ENCODE peak calls at places on chromosomes 5 and 9, in seven cellular contexts. One of them, this sample, is unnamed.

GRCh38 chr5:102733534-102733933 is 21.6 kb upstream of the PAM start:
- DNase-seq in HCT116: no peak
- DNase-seq in mammary epithelial cell: no peak
- DNase-seq in IMR-90: no peak
- DNase-seq in SK-N-SH: no peak
- DNase-seq in GM23248: no peak
- DNase-seq in H1: no peak
- DNase-seq in this sample: no peak

GRCh38 chr5:106459541-106459940 is 1211.2 kb downstream of the EFNA5 start:
- DNase-seq in HCT116: no peak
- DNase-seq in mammary epithelial cell: no peak
- DNase-seq in IMR-90: no peak
- DNase-seq in SK-N-SH: no peak
- DNase-seq in GM23248: no peak
- DNase-seq in H1: no peak
- DNase-seq in this sample: peak

GRCh38 chr9:81562221-81563019 is 126.9 kb downstream of the TLE1 start:
- DNase-seq in HCT116: peak
- DNase-seq in mammary epithelial cell: peak
- DNase-seq in IMR-90: peak
- DNase-seq in SK-N-SH: no peak
- DNase-seq in GM23248: peak
- DNase-seq in H1: no peak
- DNase-seq in this sample: peak

GRCh38 chr9:133735894-133736293 is 2.3 kb downstream of the SARDH start:
- DNase-seq in HCT116: no peak
- DNase-seq in mammary epithelial cell: no peak
- DNase-seq in IMR-90: no peak
- DNase-seq in SK-N-SH: no peak
- DNase-seq in GM23248: no peak
- DNase-seq in H1: no peak
- DNase-seq in this sample: no peak

GRCh38 chr9:87787735-87788134 is 61.8 kb downstream of the CTSL start:
- DNase-seq in HCT116: no peak
- DNase-seq in mammary epithelial cell: no peak
- DNase-seq in IMR-90: no peak
- DNase-seq in SK-N-SH: no peak
- DNase-seq in GM23248: peak
- DNase-seq in H1: no peak
- DNase-seq in this sample: no peak

GRCh38 chr9:87498046-87498815 is 564 bp downstream of the DAPK1 start:
- DNase-seq in HCT116: no peak
- DNase-seq in mammary epithelial cell: peak
- DNase-seq in IMR-90: no peak
- DNase-seq in SK-N-SH: peak
- DNase-seq in GM23248: peak
- DNase-seq in H1: no peak
- DNase-seq in this sample: peak

GRCh38 chr5:113089653-113090335 is 113.2 kb downstream of the DCP2 start:
- DNase-seq in HCT116: no peak
- DNase-seq in mammary epithelial cell: no peak
- DNase-seq in IMR-90: peak
- DNase-seq in SK-N-SH: no peak
- DNase-seq in GM23248: peak
- DNase-seq in H1: no peak
- DNase-seq in this sample: peak

GRCh38 chr9:118609355-118610044 is 759.7 kb downstream of the BRINP1 start:
- DNase-seq in HCT116: no peak
- DNase-seq in mammary epithelial cell: peak
- DNase-seq in IMR-90: no peak
- DNase-seq in SK-N-SH: no peak
- DNase-seq in GM23248: peak
- DNase-seq in H1: no peak
- DNase-seq in this sample: no peak

GRCh38 chr9:110282023-110282766 is 25.9 kb upstream of the TXN start:
- DNase-seq in HCT116: no peak
- DNase-seq in mammary epithelial cell: no peak
- DNase-seq in IMR-90: no peak
- DNase-seq in SK-N-SH: no peak
- DNase-seq in GM23248: no peak
- DNase-seq in H1: no peak
- DNase-seq in this sample: no peak

GRCh38 chr5:175246242-175246891 is 197.6 kb downstream of the DRD1 start:
- DNase-seq in HCT116: peak
- DNase-seq in mammary epithelial cell: peak
- DNase-seq in IMR-90: peak
- DNase-seq in SK-N-SH: no peak
- DNase-seq in GM23248: peak
- DNase-seq in H1: peak
- DNase-seq in this sample: no peak

GRCh38 chr9:116288658-116289057 is 135.1 kb downstream of the PAPPA start:
- DNase-seq in HCT116: no peak
- DNase-seq in mammary epithelial cell: peak
- DNase-seq in IMR-90: peak
- DNase-seq in SK-N-SH: no peak
- DNase-seq in GM23248: peak
- DNase-seq in H1: no peak
- DNase-seq in this sample: no peak

GRCh38 chr9:83986765-83987401 is 6.3 kb downstream of the RMI1 start:
- DNase-seq in HCT116: peak
- DNase-seq in mammary epithelial cell: no peak
- DNase-seq in IMR-90: peak
- DNase-seq in SK-N-SH: no peak
- DNase-seq in GM23248: no peak
- DNase-seq in H1: no peak
- DNase-seq in this sample: no peak

GRCh38 chr9:134944351-134944802 is 26.7 kb upstream of the FCN1 start:
- DNase-seq in HCT116: no peak
- DNase-seq in mammary epithelial cell: no peak
- DNase-seq in IMR-90: no peak
- DNase-seq in SK-N-SH: no peak
- DNase-seq in GM23248: peak
- DNase-seq in H1: no peak
- DNase-seq in this sample: no peak

GRCh38 chr5:1647580-1647979 is 123.8 kb upstream of the LPCAT1 start:
- DNase-seq in HCT116: no peak
- DNase-seq in mammary epithelial cell: no peak
- DNase-seq in IMR-90: no peak
- DNase-seq in SK-N-SH: no peak
- DNase-seq in GM23248: no peak
- DNase-seq in H1: no peak
- DNase-seq in this sample: no peak

GRCh38 chr5:108003178-108003577 is 332.4 kb upstream of the EFNA5 start:
- DNase-seq in HCT116: no peak
- DNase-seq in mammary epithelial cell: peak
- DNase-seq in IMR-90: peak
- DNase-seq in SK-N-SH: peak
- DNase-seq in GM23248: peak
- DNase-seq in H1: no peak
- DNase-seq in this sample: peak

GRCh38 chr9:35540315-35540714 is 50.4 kb downstream of the RUSC2 start:
- DNase-seq in HCT116: no peak
- DNase-seq in mammary epithelial cell: no peak
- DNase-seq in IMR-90: no peak
- DNase-seq in SK-N-SH: no peak
- DNase-seq in GM23248: no peak
- DNase-seq in H1: no peak
- DNase-seq in this sample: no peak

GRCh38 chr9:35537898-35538297 is 48.0 kb downstream of the RUSC2 start:
- DNase-seq in HCT116: no peak
- DNase-seq in mammary epithelial cell: no peak
- DNase-seq in IMR-90: no peak
- DNase-seq in SK-N-SH: no peak
- DNase-seq in GM23248: no peak
- DNase-seq in H1: no peak
- DNase-seq in this sample: no peak

GRCh38 chr9:35533398-35533797 is 43.5 kb downstream of the RUSC2 start:
- DNase-seq in HCT116: no peak
- DNase-seq in mammary epithelial cell: no peak
- DNase-seq in IMR-90: peak
- DNase-seq in SK-N-SH: no peak
- DNase-seq in GM23248: peak
- DNase-seq in H1: no peak
- DNase-seq in this sample: no peak

GRCh38 chr9:35538361-35539234 is 48.7 kb downstream of the RUSC2 start:
- DNase-seq in HCT116: no peak
- DNase-seq in mammary epithelial cell: peak
- DNase-seq in IMR-90: peak
- DNase-seq in SK-N-SH: peak
- DNase-seq in GM23248: peak
- DNase-seq in H1: no peak
- DNase-seq in this sample: peak
- H3K9ac ChIP-seq in HCT116: no peak
- H3K9ac ChIP-seq in mammary epithelial cell: peak
- H3K9ac ChIP-seq in IMR-90: peak
- H3K9ac ChIP-seq in SK-N-SH: peak
- H3K9ac ChIP-seq in GM23248: peak
- H3K9ac ChIP-seq in H1: no peak
- H3K9ac ChIP-seq in this sample: peak

DNA sequence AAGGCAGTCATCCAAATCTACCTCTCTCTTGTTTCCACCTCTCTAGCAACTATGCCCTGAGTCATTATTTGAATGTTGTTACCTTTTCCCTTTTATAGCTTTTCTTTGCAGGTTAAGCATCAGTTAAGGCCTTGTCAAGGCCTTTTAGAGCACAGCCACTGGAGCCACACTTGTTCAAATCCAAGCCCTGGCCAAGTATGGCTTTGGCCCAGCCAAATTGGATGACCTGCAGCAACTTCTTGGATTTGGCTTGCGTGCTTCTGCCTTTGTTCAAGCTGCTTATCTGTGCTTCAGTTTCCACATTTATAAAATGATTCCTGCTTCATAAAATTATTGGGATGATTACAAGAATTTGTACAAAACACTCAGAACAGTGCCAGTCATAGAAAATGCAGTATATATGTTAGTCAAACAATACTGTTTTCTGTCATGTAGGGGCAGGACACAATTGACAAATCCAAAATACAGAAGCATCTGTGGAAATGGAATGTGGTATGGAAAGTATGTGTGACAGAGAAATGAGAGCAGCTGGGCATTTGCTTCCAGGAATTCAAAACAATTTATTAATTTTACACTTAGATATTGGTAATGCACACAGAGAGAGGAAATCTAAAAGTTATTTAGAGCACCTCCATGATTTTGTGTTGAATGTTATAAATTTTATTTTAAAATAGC is 17.9 kb upstream of the RLN1 start:
- DNase-seq in HCT116: no peak
- DNase-seq in mammary epithelial cell: no peak
- DNase-seq in IMR-90: no peak
- DNase-seq in SK-N-SH: no peak
- DNase-seq in GM23248: no peak
- DNase-seq in H1: no peak
- DNase-seq in this sample: no peak
- H3K27ac ChIP-seq in HCT116: no peak
- H3K27ac ChIP-seq in mammary epithelial cell: no peak
- H3K27ac ChIP-seq in IMR-90: no peak
- H3K27ac ChIP-seq in SK-N-SH: no peak
- H3K27ac ChIP-seq in GM23248: no peak
- H3K27ac ChIP-seq in H1: no peak
- H3K27ac ChIP-seq in this sample: no peak

DNA sequence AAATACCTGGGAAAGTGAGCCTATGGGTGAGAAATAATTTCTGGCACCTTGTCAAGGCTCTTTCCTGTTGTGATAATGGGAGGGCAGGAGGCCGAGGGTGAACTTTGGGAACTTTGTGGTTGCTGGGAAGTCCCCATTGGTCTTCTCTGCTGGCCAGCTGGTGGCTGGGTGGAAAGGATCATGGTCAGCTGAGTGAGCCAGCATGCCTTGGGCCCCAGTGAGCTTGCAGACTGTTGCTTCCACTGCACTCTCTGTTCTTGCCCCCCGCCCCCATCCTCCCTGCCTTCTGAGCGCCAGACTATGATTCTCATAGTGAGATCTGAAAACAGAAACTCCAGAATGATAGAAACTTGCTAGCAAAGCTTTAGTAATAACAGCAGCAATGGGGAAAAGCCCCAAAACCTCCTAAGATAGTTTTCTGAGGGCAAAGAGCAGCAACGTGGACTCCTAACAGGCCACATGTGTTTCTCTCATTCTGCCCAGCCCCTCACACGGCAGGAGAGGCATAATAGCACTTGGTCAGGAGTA is 139.2 kb upstream of the SMARCA2 start:
- DNase-seq in HCT116: no peak
- DNase-seq in mammary epithelial cell: no peak
- DNase-seq in IMR-90: no peak
- DNase-seq in SK-N-SH: no peak
- DNase-seq in GM23248: no peak
- DNase-seq in H1: no peak
- DNase-seq in this sample: no peak
- H3K9ac ChIP-seq in HCT116: no peak
- H3K9ac ChIP-seq in mammary epithelial cell: no peak
- H3K9ac ChIP-seq in IMR-90: no peak
- H3K9ac ChIP-seq in SK-N-SH: no peak
- H3K9ac ChIP-seq in GM23248: no peak
- H3K9ac ChIP-seq in H1: no peak
- H3K9ac ChIP-seq in this sample: no peak

GRCh38 chr5:72137826-72138409 is 30.6 kb downstream of the MAP1B start:
- DNase-seq in HCT116: peak
- DNase-seq in mammary epithelial cell: no peak
- DNase-seq in IMR-90: no peak
- DNase-seq in SK-N-SH: no peak
- DNase-seq in GM23248: peak
- DNase-seq in H1: no peak
- DNase-seq in this sample: peak
- H3K27ac ChIP-seq in HCT116: no peak
- H3K27ac ChIP-seq in mammary epithelial cell: no peak
- H3K27ac ChIP-seq in IMR-90: no peak
- H3K27ac ChIP-seq in SK-N-SH: peak
- H3K27ac ChIP-seq in GM23248: peak
- H3K27ac ChIP-seq in H1: no peak
- H3K27ac ChIP-seq in this sample: peak

GRCh38 chr9:76642701-76643209 is 121.5 kb upstream of the PCA3 start:
- DNase-seq in HCT116: no peak
- DNase-seq in mammary epithelial cell: no peak
- DNase-seq in IMR-90: no peak
- DNase-seq in SK-N-SH: no peak
- DNase-seq in GM23248: no peak
- DNase-seq in H1: no peak
- DNase-seq in this sample: no peak
- H3K9ac ChIP-seq in HCT116: no peak
- H3K9ac ChIP-seq in mammary epithelial cell: no peak
- H3K9ac ChIP-seq in IMR-90: no peak
- H3K9ac ChIP-seq in SK-N-SH: no peak
- H3K9ac ChIP-seq in GM23248: no peak
- H3K9ac ChIP-seq in H1: no peak
- H3K9ac ChIP-seq in this sample: no peak